ENCODE peak calls at places on chromosomes 6 and 20, in six cellular contexts. G is endothelial cell; U is Jurkat, Clone E6-1; H is pancreas; I is HFF-Myc; T is HCT116. X is an unnamed sample.

GRCh38 chr6:6856538-6857523 is 250.9 kb upstream of the RREB1 start:
- DNase-seq in G (no peak), U (peak), H (peak), I (no peak), T (no peak), X (peak)

GRCh38 chr6:14732845-14733757 is 512.8 kb upstream of the JARID2 start:
- DNase-seq in G (no peak), U (no peak), H (no peak), I (no peak), T (peak), X (no peak)

GRCh38 chr20:1163653-1164052 is 21.1 kb downstream of the TMEM74B start:
- DNase-seq in G (no peak), U (no peak), H (no peak), I (no peak), T (no peak), X (no peak)

GRCh38 chr6:131231103-131231502 is 95.8 kb downstream of the AKAP7 start:
- DNase-seq in G (no peak), U (no peak), H (no peak), I (no peak), T (no peak), X (no peak)

GRCh38 chr6:1605822-1606532 is 3.7 kb upstream of the FOXC1 start:
- DNase-seq in G (peak), U (no peak), H (no peak), I (no peak), T (no peak), X (no peak)

GRCh38 chr20:36462440-36463211 is 78.7 kb upstream of the MYL9 start:
- DNase-seq in G (no peak), U (no peak), H (peak), I (no peak), T (no peak), X (peak)

GRCh38 chr20:62602550-62602949 is 39.8 kb upstream of the SLCO4A1 start:
- DNase-seq in G (no peak), U (no peak), H (no peak), I (no peak), T (no peak), X (no peak)

GRCh38 chr20:37120497-37120896 is 24.7 kb upstream of the RBL1 start:
- DNase-seq in G (no peak), U (no peak), H (no peak), I (no peak), T (no peak), X (no peak)

GRCh38 chr6:83470587-83470986 is 39.7 kb upstream of the ME1 start:
- DNase-seq in G (no peak), U (no peak), H (no peak), I (no peak), T (no peak), X (no peak)

GRCh38 chr20:36852187-36852586 is 23.8 kb upstream of the TLDC2 start:
- DNase-seq in G (no peak), U (no peak), H (no peak), I (no peak), T (no peak), X (no peak)

GRCh38 chr6:91098006-91098405 is 511.1 kb upstream of the MAP3K7 start:
- DNase-seq in G (no peak), U (no peak), H (no peak), I (no peak), T (no peak), X (no peak)

GRCh38 chr6:53395986-53396385 is 47.2 kb upstream of the ELOVL5 start:
- DNase-seq in G (no peak), U (no peak), H (no peak), I (no peak), T (no peak), X (no peak)

X was measured in ureter.